ENCODE peak calls at places on chromosome 13, in seven cellular contexts. M, Q, U, P, H, F and E are unnamed samples.

GRCh38 chr13:35789335-35790166 is 313.1 kb upstream of the MAB21L1 start:
- DNase-seq in M (peak), Q (no peak), U (peak), P (peak), H (no peak), F (peak), E (no peak)

GRCh38 chr13:30480292-30480947 is 14.7 kb upstream of the HMGB1 start:
- DNase-seq in M (no peak), Q (no peak), U (no peak), P (no peak), H (no peak), F (no peak), E (no peak)

GRCh38 chr13:76812206-76812882 is 73.9 kb downstream of the KCTD12 start:
- DNase-seq in M (peak), Q (no peak), U (no peak), P (peak), H (no peak), F (no peak), E (no peak)

GRCh38 chr13:30114586-30115256 is 192.6 kb downstream of the KATNAL1 start:
- DNase-seq in M (peak), Q (peak), U (peak), P (peak), H (peak), F (peak), E (peak)

GRCh38 chr13:31053896-31054295 is 107.8 kb downstream of the HSPH1 start:
- DNase-seq in M (no peak), Q (no peak), U (no peak), P (no peak), H (no peak), F (no peak), E (no peak)

GRCh38 chr13:110963554-110963970 is 48.7 kb upstream of the ANKRD10 start:
- DNase-seq in M (no peak), Q (no peak), U (no peak), P (no peak), H (no peak), F (no peak), E (no peak)

GRCh38 chr13:40445557-40445990 is 220.9 kb downstream of the FOXO1 start:
- DNase-seq in M (no peak), Q (no peak), U (peak), P (peak), H (peak), F (peak), E (no peak)

GRCh38 chr13:98386632-98387031 is 190.3 kb downstream of the STK24 start:
- DNase-seq in M (no peak), Q (no peak), U (no peak), P (no peak), H (no peak), F (no peak), E (no peak)

GRCh38 chr13:28321751-28322150 is 173.2 kb downstream of the FLT1 start:
- DNase-seq in M (no peak), Q (no peak), U (peak), P (no peak), H (no peak), F (no peak), E (no peak)

GRCh38 chr13:109330941-109331340 is 455.4 kb downstream of the IRS2 start:
- DNase-seq in M (no peak), Q (no peak), U (peak), P (no peak), H (no peak), F (no peak), E (no peak)